ENCODE peak calls at places on chromosomes 6 and 20, in five cellular contexts. Q is left ventricle myocardium inferior; A is Peyer's patch; N is CD4-positive, alpha-beta T cell; W is RWPE1. F is an unnamed sample.

GRCh38 chr20:6162239-6162638 is 39.4 kb upstream of the FERMT1 start:
- DNase-seq in A (no peak), Q (peak), W (no peak), N (no peak), F (no peak)

GRCh38 chr20:58651823-58652605 is 931 bp downstream of the STX16 start:
- DNase-seq in W (peak), A (peak), Q (peak), N (peak), F (peak)

GRCh38 chr20:54340667-54341081 is 132.8 kb downstream of the PFDN4 start:
- DNase-seq in W (peak), Q (no peak), N (no peak), A (no peak), F (no peak)

GRCh38 chr6:170035896-170036295 is 255.0 kb downstream of the DLL1 start:
- DNase-seq in N (no peak), W (no peak), Q (no peak), A (peak), F (no peak)

GRCh38 chr6:125296461-125296860 is 5.3 kb downstream of the HDDC2 start:
- DNase-seq in N (no peak), Q (no peak), A (no peak), W (no peak), F (no peak)

GRCh38 chr6:99151634-99152344 is 197.7 kb downstream of the FAXC start:
- DNase-seq in W (peak), Q (peak), N (no peak), A (peak), F (peak)

GRCh38 chr6:161439093-161439492 is 165.2 kb upstream of the AGPAT4 start:
- DNase-seq in Q (peak), N (no peak), A (no peak), W (peak), F (no peak)

GRCh38 chr20:18504479-18505060 is 3.2 kb upstream of the SEC23B start:
- DNase-seq in A (no peak), N (no peak), Q (peak), W (no peak), F (no peak)

GRCh38 chr6:92737983-92738382 is 681.4 kb downstream of the EPHA7 start:
- DNase-seq in Q (no peak), A (no peak), W (no peak), N (no peak), F (no peak)

GRCh38 chr6:160767019-160767646 is 65.1 kb downstream of the PLG start:
- DNase-seq in W (peak), A (peak), Q (peak), N (no peak), F (peak)

GRCh38 chr20:21388566-21388965 is 8.8 kb downstream of the NKX2-4 start:
- DNase-seq in A (no peak), Q (no peak), W (no peak), N (no peak), F (no peak)

GRCh38 chr6:31473780-31474725 is 23.9 kb upstream of the MICB start:
- DNase-seq in Q (no peak), N (no peak), A (no peak), W (peak), F (no peak)

GRCh38 chr20:24157213-24157612 is 168.6 kb upstream of the GGTLC1 start:
- DNase-seq in A (no peak), W (no peak), Q (no peak), N (no peak), F (no peak)

GRCh38 chr20:3716195-3716834 is 3.9 kb upstream of the SIGLEC1 start:
- DNase-seq in W (peak), Q (no peak), A (no peak), N (no peak), F (peak)

GRCh38 chr20:59932616-59933295 is 681 bp downstream of the SYCP2 start:
- DNase-seq in Q (no peak), N (no peak), W (no peak), A (no peak), F (peak)

GRCh38 chr6:33683051-33683571 is 28.4 kb downstream of the UQCC2 start:
- DNase-seq in W (no peak), N (peak), A (no peak), Q (no peak), F (no peak)

GRCh38 chr20:313948-314347 is 11.4 kb upstream of the SOX12 start:
- DNase-seq in A (no peak), N (no peak), Q (no peak), W (peak), F (no peak)

GRCh38 chr6:113697642-113698410 is 159.3 kb upstream of the MARCKS start:
- DNase-seq in N (no peak), W (peak), Q (no peak), A (no peak), F (no peak)

GRCh38 chr20:10065154-10065833 is 30.5 kb downstream of the ANKEF1 start:
- DNase-seq in A (no peak), N (no peak), W (no peak), Q (no peak), F (no peak)

GRCh38 chr6:14742171-14742570 is 503.7 kb upstream of the JARID2 start:
- DNase-seq in A (no peak), Q (no peak), N (no peak), W (no peak), F (no peak)

GRCh38 chr6:55969501-55969900 is 94.1 kb upstream of the BMP5 start:
- DNase-seq in A (no peak), W (no peak), N (no peak), Q (no peak), F (no peak)

GRCh38 chr20:57474816-57475215 is 50.1 kb downstream of the CTCFL start:
- DNase-seq in N (no peak), Q (no peak), A (no peak), W (no peak), F (peak)

GRCh38 chr6:16621002-16621401 is 140.3 kb downstream of the ATXN1 start:
- DNase-seq in N (no peak), W (no peak), Q (no peak), A (no peak), F (no peak)

GRCh38 chr6:150228067-150228733 is 85.4 kb downstream of the PPP1R14C start:
- DNase-seq in A (no peak), Q (no peak), N (no peak), W (no peak), F (no peak)

GRCh38 chr6:42375905-42376304 is 75.8 kb downstream of the TRERF1 start:
- DNase-seq in W (no peak), Q (no peak), A (no peak), N (no peak), F (no peak)

GRCh38 chr6:8240316-8240715 is 138.0 kb upstream of the EEF1E1 start:
- DNase-seq in A (no peak), W (no peak), Q (no peak), N (no peak), F (no peak)

GRCh38 chr6:91710356-91710755 is 1123.5 kb upstream of the MAP3K7 start:
- DNase-seq in Q (no peak), N (no peak), A (no peak), W (no peak), F (no peak)

GRCh38 chr6:169289671-169290408 is 36.2 kb upstream of the THBS2 start:
- DNase-seq in N (no peak), A (no peak), W (peak), Q (peak), F (no peak)

GRCh38 chr20:37267684-37268313 is 6.2 kb upstream of the GHRH start:
- DNase-seq in W (no peak), A (no peak), N (no peak), Q (no peak), F (no peak)

GRCh38 chr6:107965746-107966145 is 7.7 kb upstream of the SEC63 start:
- DNase-seq in N (no peak), W (peak), Q (no peak), A (no peak), F (no peak)

GRCh38 chr6:88144637-88145297 is 21.4 kb downstream of the CNR1 start:
- DNase-seq in A (no peak), Q (no peak), W (no peak), N (no peak), F (no peak)

GRCh38 chr6:75285156-75285639 is 606 bp upstream of the TMEM30A start:
- DNase-seq in Q (no peak), A (no peak), W (no peak), N (no peak), F (no peak)

GRCh38 chr6:79604583-79605037 is 26.5 kb upstream of the SH3BGRL2 start:
- DNase-seq in W (no peak), A (no peak), Q (no peak), N (no peak), F (no peak)

GRCh38 chr20:5714261-5715041 is 35.8 kb upstream of the SHLD1 start:
- DNase-seq in N (peak), A (no peak), Q (no peak), W (no peak), F (no peak)

GRCh38 chr20:16486532-16486931 is 86.7 kb downstream of the KIF16B start:
- DNase-seq in N (no peak), W (no peak), Q (no peak), A (no peak), F (no peak)

GRCh38 chr6:99613705-99614429 is 7.2 kb downstream of the PRDM13 start:
- DNase-seq in A (peak), W (no peak), Q (no peak), N (no peak), F (peak)

GRCh38 chr6:154821099-154821498 is 87.9 kb downstream of the SCAF8 start:
- DNase-seq in Q (no peak), W (no peak), A (no peak), N (no peak), F (no peak)

GRCh38 chr20:34516874-34517542 is 786 bp downstream of the DYNLRB1 start:
- DNase-seq in N (no peak), W (peak), Q (no peak), A (no peak), F (no peak)

GRCh38 chr6:134282816-134283215 is 35.1 kb downstream of the SGK1 start:
- DNase-seq in N (no peak), A (no peak), Q (no peak), W (no peak), F (no peak)

GRCh38 chr20:4509825-4510522 is 211.7 kb upstream of the PRND start:
- DNase-seq in Q (no peak), N (no peak), A (no peak), W (no peak), F (no peak)

DNA sequence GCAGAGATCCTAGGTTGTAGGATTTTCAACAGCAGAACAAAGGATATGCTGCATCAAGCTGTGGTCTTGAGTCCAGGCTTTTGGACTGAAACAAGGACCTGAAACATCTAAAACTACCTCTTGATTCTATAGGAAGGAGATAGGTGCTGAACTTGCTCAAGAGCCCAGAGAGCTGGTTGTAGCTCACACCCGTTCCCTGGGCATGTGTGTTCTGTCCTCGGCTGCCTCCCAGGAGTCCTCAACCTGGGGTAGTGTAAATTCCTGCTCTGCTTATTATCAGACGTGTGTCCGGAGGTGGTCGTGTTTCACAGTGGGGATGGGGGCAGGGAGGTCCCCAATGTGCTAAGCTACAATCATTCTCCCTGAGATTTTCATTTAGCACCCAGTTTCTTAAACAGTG is 4.8 kb downstream of the NOP56 start:
- DNase-seq in W (no peak), Q (no peak), N (no peak), A (no peak), F (no peak)
- H3K27ac ChIP-seq in W (peak), Q (no peak), N (no peak), A (no peak), F (no peak)

GRCh38 chr6:28682542-28682941 is 156.9 kb downstream of the GPX5 start:
- DNase-seq in N (no peak), W (no peak), Q (no peak), A (no peak), F (no peak)

DNA sequence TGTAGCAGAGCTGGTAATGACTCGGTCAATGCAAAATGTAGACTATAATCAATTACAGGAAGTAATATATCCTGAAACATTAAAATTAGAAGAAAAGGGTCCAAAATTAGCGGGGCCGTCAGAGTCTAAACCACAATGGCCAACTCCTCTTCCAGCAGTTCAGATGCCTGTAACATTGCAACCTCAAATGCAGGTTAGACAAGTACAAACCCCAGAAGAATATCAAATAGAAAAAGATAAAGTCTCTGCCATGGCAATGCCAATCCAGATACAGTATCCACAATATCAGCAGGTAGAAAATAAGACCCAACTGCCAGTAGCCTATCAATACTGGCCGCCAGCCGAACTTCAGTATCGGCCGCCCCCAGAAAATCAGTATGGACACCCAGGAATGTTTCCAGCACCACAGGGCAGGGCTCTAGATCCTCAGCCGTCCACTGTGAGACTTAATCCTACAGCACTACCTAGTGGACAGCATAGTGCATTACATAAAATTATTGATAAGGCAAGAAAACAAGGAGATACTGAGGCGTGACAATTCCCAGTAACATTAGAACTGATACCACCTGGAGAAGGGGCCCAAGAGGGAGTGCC is 158.4 kb downstream of the GPX5 start:
- DNase-seq in N (no peak), W (peak), Q (no peak), A (no peak), F (no peak)
- TF ChIP-seq CTCF in N (peak), W (peak), Q (peak), A (peak), F (peak)

GRCh38 chr20:38811769-38812168 is 6.3 kb downstream of the PPP1R16B start:
- DNase-seq in A (no peak), N (no peak), W (no peak), Q (no peak), F (no peak)
- H3K27ac ChIP-seq in A (no peak), N (no peak), W (no peak), Q (peak), F (no peak)

GRCh38 chr6:138278326-138278725 is 60.0 kb upstream of the PBOV1 start:
- DNase-seq in Q (no peak), W (peak), N (no peak), A (no peak), F (no peak)
- TF ChIP-seq CTCF in Q (peak), W (no peak), N (no peak), A (peak), F (no peak)

DNA sequence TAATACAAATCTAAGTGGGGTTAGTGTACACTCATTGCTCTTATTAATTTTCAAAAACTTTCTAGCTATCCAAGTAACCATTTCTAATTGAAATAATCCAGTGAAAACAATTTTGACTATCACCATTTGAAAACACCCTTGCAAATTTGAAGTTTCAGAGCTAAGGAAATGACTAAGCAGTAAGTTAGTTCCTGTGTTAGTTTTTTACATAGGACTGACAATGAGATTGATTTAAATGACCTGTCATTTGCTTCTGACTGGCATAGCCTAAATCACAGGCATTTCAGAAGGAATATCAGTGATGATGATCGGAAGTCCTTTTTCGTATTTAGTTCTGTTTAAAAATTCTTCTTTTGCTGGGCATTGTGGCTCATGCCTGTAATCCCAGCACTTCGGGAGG is 27.0 kb downstream of the STK4 start:
- DNase-seq in N (no peak), W (peak), Q (no peak), A (no peak), F (no peak)
- H3K27ac ChIP-seq in N (no peak), W (peak), Q (peak), A (no peak), F (peak)

F was measured in lower lobe of right lung.